ENCODE peak calls at places on chromosomes 16 and 17, in six cellular contexts. One of them, this sample, is unnamed.

GRCh38 chr16:714558-715447 is at the start of gene METRN:
- DNase-seq in H7: peak; percentile 99
- DNase-seq in iPS DF 19.7: no peak
- DNase-seq in AG20443: peak; percentile 97
- DNase-seq in osteocyte: peak; percentile 95
- DNase-seq in GM23248: peak; percentile 97
- DNase-seq in this sample: peak; percentile 95

GRCh38 chr17:81094744-81095607 is 60.0 kb downstream of the BAIAP2 start:
- DNase-seq in GM23248: peak; percentile 100
- DNase-seq in osteocyte: peak; percentile 95
- DNase-seq in AG20443: peak; percentile 97
- DNase-seq in iPS DF 19.7: peak; percentile 61
- DNase-seq in H7: peak; percentile 92
- DNase-seq in this sample: peak; percentile 97

GRCh38 chr16:57603110-57604024 is 25.1 kb upstream of the ADGRG1 start:
- DNase-seq in AG20443: no peak
- DNase-seq in osteocyte: peak; percentile 63
- DNase-seq in H7: no peak
- DNase-seq in iPS DF 19.7: no peak
- DNase-seq in GM23248: no peak
- DNase-seq in this sample: no peak

GRCh38 chr16:80803341-80804060 is 897 bp downstream of the CDYL2 start:
- DNase-seq in H7: peak; percentile 81
- DNase-seq in osteocyte: no peak
- DNase-seq in iPS DF 19.7: no peak
- DNase-seq in GM23248: peak; percentile 61
- DNase-seq in AG20443: peak; percentile 61
- DNase-seq in this sample: peak; percentile 45

GRCh38 chr17:10428781-10429180 is 7.0 kb upstream of the MYH8 start:
- DNase-seq in osteocyte: no peak
- DNase-seq in H7: no peak
- DNase-seq in iPS DF 19.7: no peak
- DNase-seq in AG20443: no peak
- DNase-seq in GM23248: no peak
- DNase-seq in this sample: no peak

GRCh38 chr17:3917391-3917931 is 1.2 kb upstream of the P2RX1 start:
- DNase-seq in AG20443: peak; percentile 38
- DNase-seq in H7: peak; percentile 65
- DNase-seq in GM23248: no peak
- DNase-seq in iPS DF 19.7: no peak
- DNase-seq in osteocyte: no peak
- DNase-seq in this sample: no peak

GRCh38 chr17:56812971-56813388 is 20.7 kb downstream of the C17orf67 start:
- DNase-seq in GM23248: no peak
- DNase-seq in osteocyte: peak; percentile 77
- DNase-seq in H7: peak; percentile 52
- DNase-seq in AG20443: no peak
- DNase-seq in iPS DF 19.7: no peak
- DNase-seq in this sample: no peak

GRCh38 chr17:19242926-19243325 is 5.8 kb downstream of the EPN2 start:
- DNase-seq in iPS DF 19.7: no peak
- DNase-seq in AG20443: no peak
- DNase-seq in H7: no peak
- DNase-seq in GM23248: no peak
- DNase-seq in osteocyte: no peak
- DNase-seq in this sample: no peak

GRCh38 chr16:22139008-22139407 is 23.3 kb upstream of the SDR42E2 start:
- DNase-seq in GM23248: no peak
- DNase-seq in H7: no peak
- DNase-seq in AG20443: no peak
- DNase-seq in osteocyte: no peak
- DNase-seq in iPS DF 19.7: no peak
- DNase-seq in this sample: no peak

GRCh38 chr17:78557598-78558039 is 19.6 kb downstream of the DNAH17 start:
- DNase-seq in osteocyte: no peak
- DNase-seq in GM23248: peak; percentile 92
- DNase-seq in AG20443: peak; percentile 82
- DNase-seq in H7: no peak
- DNase-seq in iPS DF 19.7: no peak
- DNase-seq in this sample: peak; percentile 88

GRCh38 chr17:48646183-48647102 is 20.3 kb upstream of the HOXB9 start:
- DNase-seq in AG20443: no peak
- DNase-seq in H7: peak; percentile 90
- DNase-seq in GM23248: no peak
- DNase-seq in osteocyte: no peak
- DNase-seq in iPS DF 19.7: no peak
- DNase-seq in this sample: no peak

GRCh38 chr17:13919818-13920217 is 149.5 kb upstream of the COX10 start:
- DNase-seq in AG20443: no peak
- DNase-seq in GM23248: no peak
- DNase-seq in iPS DF 19.7: no peak
- DNase-seq in osteocyte: no peak
- DNase-seq in H7: no peak
- DNase-seq in this sample: no peak

GRCh38 chr16:87638736-87639135 is 36.4 kb downstream of the JPH3 start:
- DNase-seq in GM23248: no peak
- DNase-seq in AG20443: no peak
- DNase-seq in osteocyte: no peak
- DNase-seq in H7: no peak
- DNase-seq in iPS DF 19.7: no peak
- DNase-seq in this sample: no peak

GRCh38 chr16:82979406-82980111 is 352.8 kb downstream of the CDH13 start:
- DNase-seq in osteocyte: no peak
- DNase-seq in H7: no peak
- DNase-seq in iPS DF 19.7: no peak
- DNase-seq in AG20443: no peak
- DNase-seq in GM23248: no peak
- DNase-seq in this sample: no peak

GRCh38 chr17:37725601-37726146 is 19.2 kb downstream of the HNF1B start:
- DNase-seq in osteocyte: no peak
- DNase-seq in iPS DF 19.7: no peak
- DNase-seq in AG20443: no peak
- DNase-seq in GM23248: no peak
- DNase-seq in H7: peak; percentile 64
- DNase-seq in this sample: no peak

GRCh38 chr16:23914935-23915549 is 79.3 kb downstream of the PRKCB start:
- DNase-seq in iPS DF 19.7: no peak
- DNase-seq in AG20443: no peak
- DNase-seq in osteocyte: no peak
- DNase-seq in H7: no peak
- DNase-seq in GM23248: no peak
- DNase-seq in this sample: no peak

GRCh38 chr16:67415872-67416793 is at the start of gene ZDHHC1:
- DNase-seq in AG20443: peak; percentile 95
- DNase-seq in iPS DF 19.7: no peak
- DNase-seq in GM23248: peak; percentile 90
- DNase-seq in osteocyte: peak; percentile 94
- DNase-seq in H7: peak; percentile 98
- DNase-seq in this sample: peak; percentile 89

GRCh38 chr16:31880322-31880979 is 6.8 kb downstream of the ZNF267 start:
- DNase-seq in GM23248: peak; percentile 84
- DNase-seq in H7: no peak
- DNase-seq in AG20443: peak; percentile 59
- DNase-seq in osteocyte: no peak
- DNase-seq in iPS DF 19.7: no peak
- DNase-seq in this sample: peak; percentile 61

GRCh38 chr17:63714550-63715277 is 14.8 kb upstream of the LIMD2 start:
- DNase-seq in osteocyte: no peak
- DNase-seq in iPS DF 19.7: no peak
- DNase-seq in AG20443: no peak
- DNase-seq in GM23248: peak; percentile 52
- DNase-seq in H7: no peak
- DNase-seq in this sample: peak; percentile 46

GRCh38 chr17:4485676-4486646 is 12.7 kb upstream of the SPNS2 start:
- DNase-seq in H7: no peak
- DNase-seq in AG20443: no peak
- DNase-seq in iPS DF 19.7: no peak
- DNase-seq in osteocyte: no peak
- DNase-seq in GM23248: no peak
- DNase-seq in this sample: no peak

GRCh38 chr17:8285270-8286181 is 2.9 kb upstream of the RANGRF start:
- DNase-seq in H7: no peak
- DNase-seq in osteocyte: no peak
- DNase-seq in iPS DF 19.7: no peak
- DNase-seq in AG20443: no peak
- DNase-seq in GM23248: no peak
- DNase-seq in this sample: no peak

GRCh38 chr17:53655591-53655990 is 167.1 kb upstream of the KIF2B start:
- DNase-seq in osteocyte: no peak
- DNase-seq in GM23248: peak; percentile 32
- DNase-seq in H7: no peak
- DNase-seq in AG20443: no peak
- DNase-seq in iPS DF 19.7: no peak
- DNase-seq in this sample: peak; percentile 2

GRCh38 chr17:8004899-8005298 is 2.5 kb downstream of the GUCY2D start:
- DNase-seq in iPS DF 19.7: no peak
- DNase-seq in AG20443: peak; percentile 69
- DNase-seq in H7: no peak
- DNase-seq in GM23248: peak; percentile 83
- DNase-seq in osteocyte: no peak
- DNase-seq in this sample: peak; percentile 30